ENCODE peak calls at places on chromosomes 16 and 17, in five cellular contexts. One of them, this sample, is unnamed.

GRCh38 chr17:10125761-10126553 is 72.4 kb downstream of the GAS7 start:
- DNase-seq in colonic mucosa: no peak
- DNase-seq in stomach: no peak
- DNase-seq in upper lobe of right lung: peak; percentile 55
- DNase-seq in adrenal gland: no peak
- DNase-seq in this sample: no peak

GRCh38 chr17:79006001-79006400 is 3.6 kb downstream of the CANT1 start:
- DNase-seq in colonic mucosa: peak; percentile 70
- DNase-seq in stomach: no peak
- DNase-seq in upper lobe of right lung: peak; percentile 65
- DNase-seq in adrenal gland: no peak
- DNase-seq in this sample: no peak

GRCh38 chr16:117381-118365 is 20.8 kb downstream of the NPRL3 start:
- DNase-seq in colonic mucosa: peak; percentile 90
- DNase-seq in stomach: peak; percentile 73
- DNase-seq in upper lobe of right lung: peak; percentile 85
- DNase-seq in adrenal gland: peak; percentile 68
- DNase-seq in this sample: no peak

GRCh38 chr17:40417258-40417608 is 463 bp downstream of the TOP2A start:
- DNase-seq in colonic mucosa: peak; percentile 43
- DNase-seq in stomach: no peak
- DNase-seq in upper lobe of right lung: no peak
- DNase-seq in adrenal gland: no peak
- DNase-seq in this sample: no peak

GRCh38 chr17:36816214-36816613 is 121.1 kb upstream of the LHX1 start:
- DNase-seq in colonic mucosa: no peak
- DNase-seq in stomach: no peak
- DNase-seq in upper lobe of right lung: no peak
- DNase-seq in adrenal gland: no peak
- DNase-seq in this sample: no peak

GRCh38 chr16:13994239-13995106 is 74.5 kb downstream of the ERCC4 start:
- DNase-seq in colonic mucosa: no peak
- DNase-seq in stomach: no peak
- DNase-seq in upper lobe of right lung: no peak
- DNase-seq in adrenal gland: no peak
- DNase-seq in this sample: peak; percentile 78

GRCh38 chr16:57051696-57052228 is 40.6 kb upstream of the CPNE2 start:
- DNase-seq in colonic mucosa: no peak
- DNase-seq in stomach: no peak
- DNase-seq in upper lobe of right lung: no peak
- DNase-seq in adrenal gland: no peak
- DNase-seq in this sample: no peak

GRCh38 chr16:27315333-27316037 is 1.7 kb downstream of the IL4R start:
- DNase-seq in colonic mucosa: peak; percentile 57
- DNase-seq in stomach: peak; percentile 56
- DNase-seq in upper lobe of right lung: peak; percentile 73
- DNase-seq in adrenal gland: peak; percentile 95
- DNase-seq in this sample: peak; percentile 94

GRCh38 chr16:22198547-22199293 is 7.4 kb upstream of the EEF2K start:
- DNase-seq in colonic mucosa: no peak
- DNase-seq in stomach: no peak
- DNase-seq in upper lobe of right lung: no peak
- DNase-seq in adrenal gland: no peak
- DNase-seq in this sample: no peak

GRCh38 chr17:68197997-68198930 is 49.6 kb upstream of the AMZ2 start:
- DNase-seq in colonic mucosa: no peak
- DNase-seq in stomach: peak; percentile 45
- DNase-seq in upper lobe of right lung: peak; percentile 64
- DNase-seq in adrenal gland: no peak
- DNase-seq in this sample: no peak

GRCh38 chr17:6159541-6160187 is 89.5 kb downstream of the WSCD1 start:
- DNase-seq in colonic mucosa: no peak
- DNase-seq in stomach: no peak
- DNase-seq in upper lobe of right lung: peak; percentile 25
- DNase-seq in adrenal gland: no peak
- DNase-seq in this sample: no peak

GRCh38 chr17:72812823-72813222 is 279.7 kb downstream of the SLC39A11 start:
- DNase-seq in colonic mucosa: no peak
- DNase-seq in stomach: no peak
- DNase-seq in upper lobe of right lung: no peak
- DNase-seq in adrenal gland: no peak
- DNase-seq in this sample: no peak

GRCh38 chr17:64187093-64187895 is 57.4 kb upstream of the ERN1 start:
- DNase-seq in colonic mucosa: no peak
- DNase-seq in stomach: no peak
- DNase-seq in upper lobe of right lung: no peak
- DNase-seq in adrenal gland: peak; percentile 51
- DNase-seq in this sample: no peak

GRCh38 chr16:53123753-53124152 is 69.0 kb downstream of the CHD9 start:
- DNase-seq in colonic mucosa: no peak
- DNase-seq in stomach: no peak
- DNase-seq in upper lobe of right lung: no peak
- DNase-seq in adrenal gland: no peak
- DNase-seq in this sample: no peak

GRCh38 chr17:63431939-63432804 is 13.9 kb downstream of the CYB561 start:
- DNase-seq in colonic mucosa: peak; percentile 68
- DNase-seq in stomach: no peak
- DNase-seq in upper lobe of right lung: peak; percentile 64
- DNase-seq in adrenal gland: peak; percentile 6
- DNase-seq in this sample: no peak

GRCh38 chr16:74747716-74748041 is 26.9 kb downstream of the FA2H start:
- DNase-seq in colonic mucosa: no peak
- DNase-seq in stomach: no peak
- DNase-seq in upper lobe of right lung: no peak
- DNase-seq in adrenal gland: no peak
- DNase-seq in this sample: no peak

GRCh38 chr17:49708515-49709161 is 874 bp upstream of the SLC35B1 start:
- DNase-seq in colonic mucosa: no peak
- DNase-seq in stomach: no peak
- DNase-seq in upper lobe of right lung: no peak
- DNase-seq in adrenal gland: peak; percentile 28
- DNase-seq in this sample: no peak

GRCh38 chr17:50661795-50662391 is 27.2 kb downstream of the ABCC3 start:
- DNase-seq in colonic mucosa: peak; percentile 88
- DNase-seq in stomach: peak; percentile 77
- DNase-seq in upper lobe of right lung: peak; percentile 77
- DNase-seq in adrenal gland: peak; percentile 95
- DNase-seq in this sample: no peak

GRCh38 chr17:49992933-49993422 is 2.0 kb downstream of the DLX3 start:
- DNase-seq in colonic mucosa: no peak
- DNase-seq in stomach: no peak
- DNase-seq in upper lobe of right lung: peak; percentile 47
- DNase-seq in adrenal gland: no peak
- DNase-seq in this sample: no peak

GRCh38 chr16:53844796-53845195 is 140.8 kb downstream of the FTO start:
- DNase-seq in colonic mucosa: no peak
- DNase-seq in stomach: no peak
- DNase-seq in upper lobe of right lung: no peak
- DNase-seq in adrenal gland: no peak
- DNase-seq in this sample: no peak

DNA sequence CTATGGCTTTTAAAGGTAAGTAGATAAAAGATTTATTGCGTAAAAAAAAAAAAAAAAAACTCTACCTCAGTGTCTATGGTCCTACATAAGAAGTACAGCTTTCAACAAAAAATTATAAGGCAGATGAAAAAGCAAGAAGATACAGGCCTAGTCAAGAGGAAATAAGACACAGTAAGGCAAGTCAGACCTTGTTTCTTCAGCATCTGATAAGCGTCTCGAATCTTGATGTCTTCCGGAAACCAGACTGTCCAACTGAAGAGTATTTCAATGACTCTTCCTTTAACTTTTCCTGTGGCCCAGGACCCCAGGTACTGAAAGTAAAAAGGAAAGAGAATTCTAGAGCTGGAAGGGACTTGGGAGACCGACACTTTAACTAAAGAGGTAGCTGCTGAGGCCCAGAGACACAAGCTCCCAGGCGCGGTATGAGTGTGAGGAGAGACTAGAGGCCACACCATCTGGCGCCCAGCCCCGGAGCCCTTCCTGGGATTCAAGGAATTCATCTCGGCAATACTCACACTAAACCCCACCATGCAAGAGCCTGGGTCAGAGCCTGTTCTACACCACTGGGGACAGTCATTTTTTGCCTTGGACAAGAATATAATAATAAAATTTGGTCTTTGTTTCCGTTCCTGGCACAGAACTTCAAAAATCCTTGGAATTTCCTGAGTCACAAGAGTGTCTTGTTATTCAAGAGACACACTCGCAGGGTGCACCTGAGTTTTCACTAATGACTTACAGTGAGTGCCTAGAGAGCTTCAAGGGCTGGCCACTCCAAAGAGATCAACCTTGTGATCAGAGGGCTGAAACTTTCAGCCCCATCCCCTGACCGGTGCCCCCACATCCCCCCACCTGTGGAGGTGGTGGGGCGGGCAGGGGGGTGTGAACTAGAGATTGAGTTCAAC is 18.6 kb downstream of the GGA2 start:
- DNase-seq in colonic mucosa: no peak
- DNase-seq in stomach: no peak
- DNase-seq in upper lobe of right lung: peak; percentile 70
- DNase-seq in adrenal gland: no peak
- DNase-seq in this sample: no peak
- TF ChIP-seq CTCF in colonic mucosa: no peak
- TF ChIP-seq CTCF in stomach: no peak
- TF ChIP-seq CTCF in upper lobe of right lung: no peak
- TF ChIP-seq CTCF in adrenal gland: no peak
- TF ChIP-seq CTCF in this sample: no peak

DNA sequence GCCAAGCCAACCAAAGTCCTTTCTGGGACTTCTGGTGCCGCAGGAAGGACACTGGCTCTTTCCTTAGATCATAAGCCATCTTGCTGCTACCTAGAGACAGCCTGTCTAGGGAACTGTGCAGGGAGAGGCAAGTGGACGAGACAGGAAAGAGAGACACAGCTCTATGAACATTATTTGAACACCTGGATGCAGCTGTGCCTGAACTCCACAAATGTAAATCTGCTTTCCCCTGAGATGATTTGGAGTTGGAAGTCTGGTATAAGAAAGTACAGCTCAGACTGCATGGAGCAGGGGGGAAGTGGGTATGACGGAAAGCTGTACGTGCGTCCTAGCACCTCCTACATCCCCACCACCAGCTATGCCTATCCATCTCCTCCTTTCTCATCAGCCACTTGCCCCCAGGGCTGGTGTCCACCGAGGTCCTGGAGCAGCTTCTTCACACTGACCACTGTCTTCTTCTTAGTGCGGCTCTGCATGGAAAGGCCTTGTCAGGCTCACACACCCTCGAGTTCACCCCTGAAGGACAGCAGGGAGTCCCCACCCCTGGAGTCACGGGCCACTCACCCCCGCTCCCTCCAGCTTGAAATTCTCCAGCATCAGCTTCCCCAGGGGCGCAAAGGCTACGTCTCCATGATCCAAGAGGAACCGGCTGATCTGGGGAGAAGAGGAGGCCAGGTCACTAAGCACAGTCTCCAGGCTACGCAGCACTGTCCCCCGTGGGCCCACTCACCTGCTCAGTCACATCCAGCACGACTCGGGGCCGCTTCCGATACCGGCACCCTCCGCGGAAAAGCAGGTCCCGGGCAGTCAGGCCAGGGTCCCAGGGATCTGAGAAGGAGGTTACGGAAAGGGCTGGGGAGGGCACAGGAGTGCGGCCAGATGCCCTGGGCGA is 3.9 kb downstream of the TAF1C start:
- DNase-seq in colonic mucosa: no peak
- DNase-seq in stomach: no peak
- DNase-seq in upper lobe of right lung: no peak
- DNase-seq in adrenal gland: no peak
- DNase-seq in this sample: no peak
- H3K4me1 ChIP-seq in colonic mucosa: no peaks in the 10 kb centered on the region
- H3K4me1 ChIP-seq in stomach: peaks cover 36% of the 10 kb centered on the region
- H3K4me1 ChIP-seq in upper lobe of right lung: peaks cover 27% of the 10 kb centered on the region
- H3K4me1 ChIP-seq in adrenal gland: peaks cover 19% of the 10 kb centered on the region
- H3K4me1 ChIP-seq in this sample: peaks cover 57% of the 10 kb centered on the region

DNA sequence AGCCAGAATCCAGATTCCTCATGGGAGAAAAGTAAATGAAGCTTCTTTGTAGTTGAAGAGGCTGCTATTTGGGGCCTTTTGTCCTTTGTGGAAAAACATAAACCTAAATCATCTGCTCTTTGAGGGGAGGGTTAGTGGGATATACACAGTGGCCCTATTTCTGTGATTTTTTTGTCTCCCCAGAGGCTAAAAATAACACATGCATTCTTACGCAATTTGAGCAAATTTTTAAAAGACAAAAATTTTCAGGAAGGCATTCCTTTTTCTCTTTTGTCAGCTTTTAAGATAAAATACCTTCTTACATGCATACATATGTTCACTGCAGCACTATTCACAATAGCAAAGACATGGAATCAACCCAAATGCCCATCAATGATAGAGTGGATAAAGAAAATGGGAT is 165.5 kb downstream of the AXIN2 start:
- DNase-seq in colonic mucosa: no peak
- DNase-seq in stomach: no peak
- DNase-seq in upper lobe of right lung: no peak
- DNase-seq in adrenal gland: no peak
- DNase-seq in this sample: no peak
- TF ChIP-seq CTCF in colonic mucosa: no peak
- TF ChIP-seq CTCF in stomach: no peak
- TF ChIP-seq CTCF in upper lobe of right lung: no peak
- TF ChIP-seq CTCF in adrenal gland: no peak
- TF ChIP-seq CTCF in this sample: no peak

GRCh38 chr16:80705596-80705995 is 98.8 kb downstream of the CDYL2 start:
- DNase-seq in colonic mucosa: no peak
- DNase-seq in stomach: no peak
- DNase-seq in upper lobe of right lung: no peak
- DNase-seq in adrenal gland: no peak
- DNase-seq in this sample: no peak

GRCh38 chr16:80707686-80708085 is 96.7 kb downstream of the CDYL2 start:
- DNase-seq in colonic mucosa: no peak
- DNase-seq in stomach: no peak
- DNase-seq in upper lobe of right lung: no peak
- DNase-seq in adrenal gland: no peak
- DNase-seq in this sample: no peak

GRCh38 chr16:80704751-80705150 is 99.6 kb downstream of the CDYL2 start:
- DNase-seq in colonic mucosa: no peak
- DNase-seq in stomach: no peak
- DNase-seq in upper lobe of right lung: no peak
- DNase-seq in adrenal gland: no peak
- DNase-seq in this sample: no peak

GRCh38 chr16:80700558-80700957 is 103.8 kb downstream of the CDYL2 start:
- DNase-seq in colonic mucosa: no peak
- DNase-seq in stomach: no peak
- DNase-seq in upper lobe of right lung: no peak
- DNase-seq in adrenal gland: no peak
- DNase-seq in this sample: no peak

DNA sequence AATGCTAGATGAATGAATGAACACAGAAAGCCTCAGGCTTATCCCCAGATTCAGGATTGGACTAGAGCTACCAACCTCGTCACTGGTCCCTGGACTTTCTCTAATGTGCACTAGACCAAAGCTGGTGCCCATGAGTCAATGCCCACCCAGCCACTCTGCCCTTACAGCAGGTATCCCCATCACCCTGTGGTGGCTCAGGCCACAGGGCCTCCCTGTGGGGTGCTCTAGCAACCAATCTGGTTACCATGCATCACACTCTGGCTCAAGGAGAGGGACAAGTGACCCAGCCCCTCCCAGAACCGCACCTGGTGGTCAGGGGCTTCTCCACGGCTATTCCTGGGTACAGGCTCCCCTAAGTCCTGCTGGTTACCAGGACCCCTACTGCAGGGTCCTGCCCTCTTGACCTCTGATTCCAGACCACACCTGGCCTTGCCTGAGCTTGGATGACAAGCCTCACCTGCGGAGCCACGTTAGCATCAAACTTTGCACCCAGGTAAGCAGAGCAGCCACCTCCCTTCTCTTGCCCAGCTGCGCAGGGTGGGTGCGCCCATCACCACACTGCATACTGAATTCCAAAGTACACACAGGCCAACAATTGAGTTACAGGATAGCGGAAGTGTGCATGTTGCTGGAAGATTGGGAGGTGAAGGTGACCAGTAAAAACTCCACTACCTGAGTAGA is 100.9 kb downstream of the CDYL2 start:
- DNase-seq in colonic mucosa: peak; percentile 51
- DNase-seq in stomach: no peak
- DNase-seq in upper lobe of right lung: no peak
- DNase-seq in adrenal gland: no peak
- DNase-seq in this sample: peak; percentile 90
- H3K4me1 ChIP-seq in colonic mucosa: no peaks in the 10 kb centered on the region
- H3K4me1 ChIP-seq in stomach: no peaks in the 10 kb centered on the region
- H3K4me1 ChIP-seq in upper lobe of right lung: no peaks in the 10 kb centered on the region
- H3K4me1 ChIP-seq in adrenal gland: no peaks in the 10 kb centered on the region
- H3K4me1 ChIP-seq in this sample: no peaks in the 10 kb centered on the region

This sample was measured in esophagus muscularis mucosa.